ENCODE peak calls at places on chromosomes 2 and 18, in five cellular contexts. W is HL-60, V is ovary, C is heart right ventricle, R is brain microvascular endothelial cell. K is an unnamed sample.

GRCh38 chr2:231673348-231673770 is 35.0 kb upstream of the PTMA start:
- DNase-seq in W (no peak), V (peak), C (peak), R (no peak), K (peak)

GRCh38 chr18:33540392-33540791 is 37.6 kb upstream of the ASXL3 start:
- DNase-seq in W (no peak), V (no peak), C (no peak), R (no peak), K (no peak)

GRCh38 chr2:3319745-3320566 is 57.7 kb downstream of the EIPR1 start:
- DNase-seq in W (no peak), V (no peak), C (no peak), R (no peak), K (no peak)

GRCh38 chr2:127593228-127594115 is 52.5 kb upstream of the GPR17 start:
- DNase-seq in W (no peak), V (no peak), C (no peak), R (no peak), K (no peak)

GRCh38 chr18:12851709-12852108 is 32.3 kb downstream of the PTPN2 start:
- DNase-seq in W (no peak), V (no peak), C (no peak), R (no peak), K (no peak)

GRCh38 chr2:147416099-147416498 is 428.7 kb upstream of the ACVR2A start:
- DNase-seq in W (no peak), V (no peak), C (no peak), R (no peak), K (no peak)

GRCh38 chr2:160380613-160381012 is 113.0 kb downstream of the RBMS1 start:
- DNase-seq in W (peak), V (no peak), C (no peak), R (no peak), K (no peak)

GRCh38 chr2:2886934-2887333 is 490.7 kb downstream of the EIPR1 start:
- DNase-seq in W (no peak), V (no peak), C (no peak), R (no peak), K (no peak)

GRCh38 chr2:75462714-75463113 is 98.0 kb downstream of the EVA1A start:
- DNase-seq in W (no peak), V (no peak), C (no peak), R (no peak), K (no peak)

GRCh38 chr18:26190506-26190905 is 35.7 kb upstream of the TAF4B start:
- DNase-seq in W (no peak), V (no peak), C (no peak), R (no peak), K (no peak)

DNA sequence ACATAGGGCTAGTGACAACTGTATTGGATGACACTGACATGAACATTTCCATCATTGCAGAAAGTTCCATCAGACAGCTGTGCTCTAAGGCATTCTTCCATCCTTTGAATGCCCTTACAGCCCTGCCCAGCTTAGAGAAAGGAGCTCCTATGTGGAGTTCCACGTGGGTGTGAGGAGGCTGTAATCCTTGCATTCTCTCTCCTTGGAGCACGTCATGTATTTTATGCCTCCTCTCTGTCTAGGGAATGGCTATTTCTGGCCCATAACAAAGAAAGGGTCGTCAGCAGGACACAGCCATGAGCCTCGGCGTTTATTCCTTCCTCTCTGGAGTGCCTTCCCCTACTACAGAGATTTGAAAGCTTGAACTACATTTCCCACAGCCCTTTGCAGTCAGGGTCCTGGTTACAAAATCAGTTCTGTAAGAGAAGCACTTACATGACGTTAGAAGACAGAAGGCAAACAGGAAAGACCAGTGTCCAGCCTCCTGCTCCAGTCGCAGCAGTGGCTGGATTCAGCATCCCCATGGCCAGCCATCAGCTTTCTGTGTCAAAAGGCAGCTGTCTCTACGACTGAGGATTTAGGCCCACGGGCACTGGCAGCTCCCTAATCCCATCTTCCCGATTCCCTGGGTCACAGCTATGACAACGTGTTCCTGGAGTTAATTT is 234.9 kb downstream of the TFCP2L1 start:
- DNase-seq in W (no peak), V (no peak), C (no peak), R (no peak), K (no peak)
- H3K27ac ChIP-seq in W (no peak), V (no peak), C (no peak), R (no peak), K (no peak)

DNA sequence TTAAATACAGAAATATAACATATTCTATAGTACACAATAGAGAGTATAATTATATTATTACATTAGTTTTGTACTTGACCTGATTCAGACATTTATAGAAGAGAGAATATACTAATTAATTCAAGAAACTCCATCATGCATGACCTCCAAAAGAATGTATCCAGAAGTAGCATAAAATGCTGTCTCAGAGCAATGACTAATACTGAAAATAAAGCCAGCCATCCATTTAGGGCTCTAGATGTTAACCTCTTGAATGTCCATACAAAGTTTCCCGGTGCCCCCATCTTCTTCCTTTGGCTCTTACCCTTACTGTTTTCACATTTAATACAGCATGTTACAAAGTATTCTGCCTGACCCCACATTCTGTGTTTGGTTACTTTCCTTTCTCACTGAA is 102.0 kb downstream of the ARHGAP15 start:
- DNase-seq in W (no peak), V (no peak), C (no peak), R (peak), K (no peak)
- H3K27ac ChIP-seq in W (no peak), V (no peak), C (no peak), R (no peak), K (no peak)

GRCh38 chr2:17547737-17548136 is 7.2 kb downstream of the VSNL1 start:
- DNase-seq in W (no peak), V (no peak), C (no peak), R (no peak), K (no peak)
- H3K27ac ChIP-seq in W (no peak), V (no peak), C (no peak), R (no peak), K (no peak)

DNA sequence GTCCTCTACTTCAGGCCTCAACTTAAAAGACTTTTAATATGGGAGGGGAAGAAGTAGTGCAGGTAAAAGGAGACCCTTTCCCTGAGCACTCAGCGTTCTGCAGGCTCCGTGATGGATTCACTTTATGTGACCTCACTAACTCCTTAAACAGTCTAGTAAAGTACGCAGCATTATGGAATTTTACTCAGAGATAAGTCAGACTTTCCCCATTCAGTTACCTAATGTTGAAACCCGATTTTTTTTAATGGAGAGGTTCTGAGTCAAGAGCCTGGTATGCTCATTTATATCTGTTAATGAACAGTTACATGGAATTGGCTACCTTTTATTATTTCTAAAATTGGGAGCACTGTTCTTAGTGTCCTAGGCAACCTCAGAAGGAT is 34.1 kb downstream of the RASGRP3 start:
- DNase-seq in W (no peak), V (no peak), C (no peak), R (no peak), K (no peak)
- H3K27ac ChIP-seq in W (no peak), V (no peak), C (no peak), R (no peak), K (no peak)

GRCh38 chr2:117960231-117960630 is 53.6 kb downstream of the CCDC93 start:
- DNase-seq in W (no peak), V (no peak), C (no peak), R (peak), K (no peak)
- H3K27ac ChIP-seq in W (no peak), V (no peak), C (no peak), R (peak), K (no peak)

GRCh38 chr2:120403261-120403660 is 57.3 kb downstream of the INHBB start:
- DNase-seq in W (no peak), V (no peak), C (no peak), R (no peak), K (no peak)
- H3K27ac ChIP-seq in W (no peak), V (no peak), C (no peak), R (no peak), K (no peak)

GRCh38 chr2:233926806-233927205 is 9.6 kb downstream of the TRPM8 start:
- DNase-seq in W (no peak), V (no peak), C (no peak), R (no peak), K (no peak)

GRCh38 chr2:233919938-233920337 is 2.8 kb downstream of the TRPM8 start:
- DNase-seq in W (no peak), V (no peak), C (no peak), R (peak), K (no peak)

GRCh38 chr2:233925402-233925801 is 8.2 kb downstream of the TRPM8 start:
- DNase-seq in W (no peak), V (no peak), C (no peak), R (no peak), K (no peak)

GRCh38 chr2:233919319-233919718 is 2.1 kb downstream of the TRPM8 start:
- DNase-seq in W (no peak), V (no peak), C (no peak), R (no peak), K (no peak)

GRCh38 chr2:233922471-233922870 is 5.3 kb downstream of the TRPM8 start:
- DNase-seq in W (no peak), V (no peak), C (no peak), R (no peak), K (no peak)
- H3K27ac ChIP-seq in W (no peak), V (no peak), C (no peak), R (no peak), K (no peak)

GRCh38 chr2:236240228-236240990 is 23.8 kb downstream of the ASB18 start:
- DNase-seq in W (no peak), V (no peak), C (peak), R (peak), K (peak)
- H3K27ac ChIP-seq in W (no peak), V (no peak), C (peak), R (no peak), K (peak)